ENCODE peak calls at places on chromosomes 12 and 14, in ten cellular contexts. I is left cardiac atrium; Y is left ventricle myocardium superior; L is activated CD8-positive, alpha-beta memory T cell treated with anti-CD3 and anti-CD28 coated beads, Interleukin-2, amount 50 U/mL, for 4 hours; T is AG20443; J is osteocyte; M is activated T-helper 1 cell treated with Interleukin-2 at 50 U/mL for 16 hours; B is CD8-positive, alpha-beta T cell; E is effector memory CD4-positive, alpha-beta T cell; G is psoas muscle. S is an unnamed sample.
A peak's percentile ranks its signal among the peaks of the same experiment; 100 is the strongest.

GRCh38 chr12:15522574-15523187 is 200.4 kb downstream of the PTPRO start:
- DNase-seq in I (no peak), Y (no peak), L (no peak), T (peak; percentile 40), J (no peak), M (no peak), B (no peak), E (no peak), G (no peak), S (no peak)

GRCh38 chr12:3728686-3729085 is 24.2 kb downstream of the CRACR2A start:
- DNase-seq in I (no peak), Y (no peak), L (no peak), T (no peak), J (no peak), M (no peak), B (no peak), E (no peak), G (no peak), S (peak; percentile 6)

GRCh38 chr12:3145036-3145435 is 67.9 kb downstream of the TSPAN9 start:
- DNase-seq in I (peak; percentile 76), Y (peak; percentile 86), L (no peak), T (no peak), J (no peak), M (no peak), B (no peak), E (no peak), G (no peak), S (no peak)

GRCh38 chr14:44339256-44339655 is 167.8 kb downstream of the FSCB start:
- DNase-seq in I (no peak), Y (no peak), L (no peak), T (no peak), J (no peak), M (no peak), B (no peak), E (no peak), G (no peak), S (no peak)

GRCh38 chr12:69484428-69484827 is 14.2 kb downstream of the FRS2 start:
- DNase-seq in I (no peak), Y (no peak), L (no peak), T (no peak), J (no peak), M (no peak), B (no peak), E (no peak), G (no peak), S (no peak)

GRCh38 chr12:52606581-52607241 is 5.4 kb upstream of the KRT72 start:
- DNase-seq in I (no peak), Y (no peak), L (no peak), T (no peak), J (peak; percentile 21), M (no peak), B (no peak), E (no peak), G (no peak), S (no peak)

GRCh38 chr14:51846631-51847488 is 13.6 kb upstream of the GNG2 start:
- DNase-seq in I (peak; percentile 40), Y (no peak), L (peak; percentile 77), T (peak; percentile 63), J (peak; percentile 63), M (peak; percentile 74), B (peak; percentile 82), E (peak; percentile 89), G (peak; percentile 56), S (peak; percentile 78)

GRCh38 chr12:25065035-25065434 is 116.1 kb upstream of the BCAT1 start:
- DNase-seq in I (no peak), Y (no peak), L (no peak), T (no peak), J (no peak), M (no peak), B (no peak), E (no peak), G (no peak), S (no peak)

GRCh38 chr12:6213969-6214368 is 13.8 kb downstream of the CD9 start:
- DNase-seq in I (no peak), Y (no peak), L (no peak), T (no peak), J (no peak), M (no peak), B (no peak), E (no peak), G (no peak), S (no peak)

GRCh38 chr14:24965934-24966593 is 83.9 kb downstream of the STXBP6 start:
- DNase-seq in I (peak; percentile 38), Y (peak; percentile 45), L (no peak), T (peak; percentile 78), J (no peak), M (no peak), B (no peak), E (no peak), G (no peak), S (no peak)

GRCh38 chr12:56581418-56582145 is 48.5 kb downstream of the BAZ2A start:
- DNase-seq in I (no peak), Y (no peak), L (peak; percentile 42), T (no peak), J (no peak), M (no peak), B (no peak), E (peak; percentile 13), G (no peak), S (peak; percentile 31)

GRCh38 chr14:73269729-73270651 is 32.7 kb downstream of the PAPLN start:
- DNase-seq in I (peak; percentile 64), Y (peak; percentile 75), L (no peak), T (peak; percentile 68), J (no peak), M (no peak), B (no peak), E (no peak), G (peak; percentile 75), S (no peak)

GRCh38 chr14:71553779-71554178 is 378.4 kb upstream of the RGS6 start:
- DNase-seq in I (no peak), Y (no peak), L (no peak), T (no peak), J (no peak), M (no peak), B (no peak), E (no peak), G (no peak), S (no peak)

GRCh38 chr12:38587594-38587993 is 271.0 kb downstream of the ALG10B start:
- DNase-seq in I (no peak), Y (no peak), L (no peak), T (no peak), J (no peak), M (no peak), B (no peak), E (no peak), G (no peak), S (no peak)

GRCh38 chr14:67668559-67668958 is 5.9 kb downstream of the VTI1B start:
- DNase-seq in I (no peak), Y (no peak), L (no peak), T (no peak), J (no peak), M (no peak), B (no peak), E (no peak), G (no peak), S (peak; percentile 1)

GRCh38 chr12:129296636-129297035 is 443.4 kb downstream of the GLT1D1 start:
- DNase-seq in I (no peak), Y (no peak), L (no peak), T (no peak), J (no peak), M (no peak), B (no peak), E (no peak), G (no peak), S (no peak)

GRCh38 chr12:111788178-111788654 is 21.5 kb downstream of the ALDH2 start:
- DNase-seq in I (peak; percentile 46), Y (peak; percentile 60), L (no peak), T (peak; percentile 56), J (no peak), M (no peak), B (no peak), E (no peak), G (peak; percentile 82), S (no peak)

GRCh38 chr14:76958020-76958965 is 70.2 kb downstream of the IRF2BPL start:
- DNase-seq in I (no peak), Y (no peak), L (no peak), T (no peak), J (no peak), M (no peak), B (no peak), E (no peak), G (no peak), S (no peak)

GRCh38 chr12:68334136-68334535 is 2.0 kb upstream of the MDM1 start:
- DNase-seq in I (no peak), Y (peak; percentile 30), L (no peak), T (no peak), J (no peak), M (no peak), B (no peak), E (no peak), G (no peak), S (no peak)

GRCh38 chr12:93325855-93326254 is 51.9 kb upstream of the NUDT4 start:
- DNase-seq in I (no peak), Y (no peak), L (no peak), T (peak; percentile 66), J (no peak), M (no peak), B (no peak), E (no peak), G (no peak), S (no peak)

GRCh38 chr12:113155060-113155459 is 5.5 kb downstream of the CFAP73 start:
- DNase-seq in I (no peak), Y (no peak), L (no peak), T (no peak), J (no peak), M (no peak), B (no peak), E (no peak), G (no peak), S (no peak)

GRCh38 chr14:20415723-20416622 is 2.7 kb upstream of the TEP1 start:
- DNase-seq in I (no peak), Y (no peak), L (no peak), T (peak; percentile 55), J (no peak), M (no peak), B (no peak), E (no peak), G (no peak), S (no peak)

GRCh38 chr12:49049566-49050224 is 10.9 kb downstream of the KMT2D start:
- DNase-seq in I (no peak), Y (no peak), L (no peak), T (peak; percentile 75), J (no peak), M (no peak), B (no peak), E (no peak), G (no peak), S (no peak)

S was measured in activated gamma-delta T cell treated with anti-CD3 and anti-CD28 coated beads, Interleukin-2, amount 50 U/mL, for 16 hours.